ENCODE peak calls at places on chromosomes 6 and 20, in ten cellular contexts. B is AG04450, R is nephron progenitor cell, S is lower leg skin, X is SK-N-SH, E is cardiac fibroblast, Q is MM.1S, J is astrocyte of the spinal cord, C is brain microvascular endothelial cell, K is upper lobe of left lung. Z is an unnamed sample.

GRCh38 chr6:149964243-149965190 is 774 bp downstream of the ULBP1 start:
- DNase-seq in Q (no peak), S (no peak), C (peak), K (no peak), J (peak), X (peak), B (no peak), R (peak), E (no peak), Z (no peak)

GRCh38 chr6:26328265-26328844 is 36.6 kb upstream of the BTN3A2 start:
- DNase-seq in E (peak), B (no peak), X (no peak), C (no peak), R (no peak), K (no peak), Q (no peak), S (no peak), J (peak), Z (no peak)

GRCh38 chr6:143755301-143755744 is 77.6 kb downstream of the PHACTR2 start:
- DNase-seq in S (no peak), K (no peak), C (peak), R (no peak), J (peak), Q (no peak), B (no peak), E (peak), X (peak), Z (no peak)

GRCh38 chr6:123715243-123715863 is 78.6 kb upstream of the TRDN start:
- DNase-seq in K (no peak), J (peak), R (peak), S (no peak), X (peak), B (no peak), E (peak), C (no peak), Q (peak), Z (peak)

GRCh38 chr20:19212524-19213502 is at the start of gene SLC24A3:
- DNase-seq in B (no peak), Q (peak), X (peak), C (no peak), J (peak), R (peak), E (peak), K (peak), S (peak), Z (peak)

GRCh38 chr20:39983655-39984054 is 705.4 kb downstream of the MAFB start:
- DNase-seq in K (no peak), C (no peak), S (no peak), J (no peak), E (no peak), R (no peak), B (no peak), Q (no peak), X (no peak), Z (no peak)

GRCh38 chr6:73580247-73581149 is 59.7 kb upstream of the EEF1A1 start:
- DNase-seq in R (peak), K (peak), B (peak), J (peak), E (peak), Q (peak), X (peak), S (peak), C (peak), Z (peak)

GRCh38 chr6:20866940-20867630 is 332.8 kb downstream of the CDKAL1 start:
- DNase-seq in C (no peak), E (peak), J (peak), S (no peak), K (no peak), X (no peak), R (no peak), B (no peak), Q (no peak), Z (no peak)

GRCh38 chr20:40551125-40551530 is 137.9 kb downstream of the MAFB start:
- DNase-seq in K (peak), E (no peak), R (no peak), S (no peak), Q (no peak), C (no peak), J (no peak), X (no peak), B (no peak), Z (no peak)

GRCh38 chr6:75481936-75482593 is 11.5 kb downstream of the FILIP1 start:
- DNase-seq in J (peak), E (peak), R (no peak), K (no peak), B (peak), X (no peak), C (peak), Q (no peak), S (peak), Z (no peak)

GRCh38 chr6:27553123-27553904 is 80.4 kb upstream of the ZNF184 start:
- DNase-seq in K (no peak), E (peak), R (peak), B (no peak), S (no peak), C (peak), J (peak), X (no peak), Q (peak), Z (peak)

GRCh38 chr6:133428299-133428698 is 187.1 kb downstream of the EYA4 start:
- DNase-seq in E (peak), Q (no peak), J (no peak), B (no peak), S (no peak), R (no peak), X (no peak), C (peak), K (no peak), Z (no peak)

GRCh38 chr6:92810913-92811312 is 608.4 kb downstream of the EPHA7 start:
- DNase-seq in C (peak), E (peak), K (no peak), Q (peak), J (peak), S (no peak), R (peak), X (peak), B (peak), Z (peak)

GRCh38 chr6:96542702-96543101 is 20.2 kb upstream of the FHL5 start:
- DNase-seq in Q (no peak), J (no peak), K (no peak), C (no peak), B (no peak), E (peak), R (no peak), X (no peak), S (no peak), Z (no peak)

GRCh38 chr20:40961686-40962640 is 66.7 kb upstream of the TOP1 start:
- DNase-seq in S (peak), R (no peak), C (no peak), K (no peak), B (no peak), E (peak), J (peak), Q (no peak), X (no peak), Z (no peak)

GRCh38 chr6:3748208-3748701 is 3.3 kb downstream of the PXDC1 start:
- DNase-seq in R (peak), E (peak), S (peak), Q (peak), J (peak), X (peak), B (no peak), K (peak), C (peak), Z (peak)

GRCh38 chr6:3749991-3750323 is 1.6 kb downstream of the PXDC1 start:
- DNase-seq in Q (no peak), E (peak), K (no peak), C (peak), R (no peak), J (peak), B (no peak), S (peak), X (no peak), Z (no peak)

GRCh38 chr6:3749390-3749978 is 2.0 kb downstream of the PXDC1 start:
- DNase-seq in C (no peak), Q (no peak), S (peak), J (peak), X (no peak), E (no peak), R (no peak), K (peak), B (no peak), Z (no peak)

GRCh38 chr6:3750324-3751018 is 1.0 kb downstream of the PXDC1 start:
- DNase-seq in R (peak), E (peak), C (peak), Q (no peak), S (peak), B (no peak), J (peak), X (peak), K (peak), Z (no peak)

GRCh38 chr6:3748726-3749389 is 2.7 kb downstream of the PXDC1 start:
- DNase-seq in K (no peak), S (no peak), R (no peak), Q (no peak), X (no peak), E (no peak), C (no peak), B (no peak), J (no peak), Z (no peak)
- TF ChIP-seq CTCF in K (no peak), S (no peak), R (no peak), Q (no peak), X (no peak), E (no peak), C (no peak), B (no peak), J (no peak), Z (no peak)

GRCh38 chr20:7708782-7709181 is 231.5 kb downstream of the HAO1 start:
- DNase-seq in J (no peak), K (no peak), E (no peak), R (no peak), X (no peak), Q (no peak), S (no peak), B (no peak), C (no peak), Z (no peak)
- TF ChIP-seq CTCF in J (no peak), K (no peak), E (no peak), R (no peak), X (no peak), Q (no peak), S (no peak), B (no peak), C (no peak), Z (no peak)

GRCh38 chr6:5950448-5950847 is 56.3 kb downstream of the NRN1 start:
- DNase-seq in R (peak), C (peak), X (peak), Q (no peak), K (no peak), S (no peak), B (no peak), J (peak), E (no peak), Z (no peak)
- TF ChIP-seq CTCF in R (peak), C (peak), X (peak), Q (peak), K (peak), S (no peak), B (no peak), J (peak), E (no peak), Z (peak)

DNA sequence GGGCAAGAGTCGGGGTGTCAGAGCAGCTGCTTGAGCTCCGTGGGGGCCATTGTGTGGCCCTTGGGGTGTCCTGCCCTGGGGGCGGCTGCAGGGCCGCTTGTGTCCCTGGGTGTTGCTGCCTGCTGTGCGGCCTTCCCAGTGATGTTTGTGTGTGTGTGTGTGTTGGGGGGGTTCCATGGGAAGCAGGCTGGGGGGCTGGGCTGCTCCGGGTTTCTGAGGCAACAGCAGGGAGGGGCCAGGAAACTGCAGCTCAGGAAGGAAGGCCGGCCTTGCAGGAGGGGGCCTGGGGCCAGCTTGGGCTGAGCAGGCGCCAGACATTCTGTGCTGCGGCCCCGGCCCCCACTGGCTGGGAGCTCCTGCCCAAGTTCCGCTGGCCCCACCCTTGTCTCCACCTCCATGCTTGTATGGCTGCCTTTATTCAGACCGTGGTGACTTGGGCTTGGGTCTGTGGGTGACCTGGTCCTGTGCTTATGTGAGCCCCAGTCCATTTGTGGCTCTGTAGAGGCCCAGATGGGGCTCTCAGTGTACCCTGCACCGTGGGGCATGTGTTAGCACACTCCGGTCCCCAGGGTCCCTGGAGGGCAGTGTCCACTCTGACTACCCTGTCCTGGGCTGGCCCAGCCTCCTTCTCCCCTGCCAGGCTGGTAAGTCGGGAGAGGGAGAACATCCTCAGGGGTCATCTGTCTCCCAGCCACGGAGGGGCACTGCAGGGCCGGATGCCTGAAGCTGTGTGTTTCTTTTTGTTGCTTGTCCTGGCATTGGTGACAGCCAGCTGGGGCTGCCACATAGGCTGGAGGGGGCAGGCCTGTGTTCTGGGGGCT is 4.6 kb upstream of the SOX18 start:
- DNase-seq in X (peak), B (no peak), R (peak), C (no peak), E (peak), K (peak), J (peak), S (no peak), Q (no peak), Z (no peak)
- TF ChIP-seq CTCF in X (peak), B (peak), R (no peak), C (peak), E (peak), K (peak), J (peak), S (no peak), Q (peak), Z (no peak)

DNA sequence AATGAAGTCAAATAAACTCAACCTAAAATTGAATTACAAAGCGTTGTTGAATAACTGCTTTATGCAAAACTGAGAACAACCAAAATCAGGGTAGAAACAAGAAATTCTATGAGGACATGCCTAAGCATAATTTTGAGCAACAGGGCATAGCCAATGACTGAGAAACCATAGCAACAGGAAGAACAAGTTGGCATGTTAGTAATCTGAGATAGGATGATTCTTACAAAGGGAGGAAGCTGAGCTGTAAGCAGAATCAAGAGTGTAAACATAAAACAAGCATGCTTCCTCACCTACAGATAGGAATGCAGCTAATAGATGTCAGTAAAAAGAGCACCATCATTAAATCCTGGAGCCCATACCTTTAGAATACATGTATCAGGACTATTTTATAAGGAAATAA is 85.8 kb upstream of the KHDRBS2 start:
- DNase-seq in X (no peak), R (no peak), J (no peak), Q (no peak), C (no peak), S (no peak), B (no peak), E (no peak), K (no peak), Z (no peak)
- TF ChIP-seq CTCF in X (no peak), R (no peak), J (no peak), Q (no peak), C (no peak), S (no peak), B (no peak), E (no peak), K (no peak), Z (no peak)

DNA sequence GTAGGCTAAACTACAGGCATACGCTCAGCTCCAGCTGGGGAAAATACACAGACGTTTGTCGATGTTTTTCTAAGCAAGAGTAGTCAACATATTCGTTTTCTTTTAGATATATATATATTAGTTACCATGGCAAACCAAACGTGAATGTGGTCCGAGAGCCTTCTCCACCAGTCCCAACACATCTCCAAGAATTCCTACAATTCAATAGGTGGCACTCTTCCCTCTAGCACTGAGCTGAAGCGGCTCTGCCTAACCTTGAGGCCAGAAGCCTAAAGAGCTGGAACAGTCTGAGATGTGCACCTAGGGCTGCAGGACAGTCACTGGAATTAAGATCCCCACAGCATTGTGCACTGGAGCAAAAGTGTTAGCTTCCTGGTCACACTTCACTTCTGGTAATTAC is 70.3 kb upstream of the BEND3 start:
- DNase-seq in R (peak), X (peak), S (no peak), C (peak), E (peak), J (peak), B (no peak), K (peak), Q (no peak), Z (peak)
- TF ChIP-seq CTCF in R (peak), X (peak), S (no peak), C (peak), E (no peak), J (peak), B (peak), K (peak), Q (no peak), Z (no peak)

GRCh38 chr6:49454787-49455709 is 8.0 kb downstream of the MMUT start:
- DNase-seq in B (no peak), Q (peak), C (no peak), K (no peak), R (no peak), E (no peak), J (no peak), S (no peak), X (no peak), Z (no peak)

GRCh38 chr6:49457771-49458170 is 5.3 kb downstream of the MMUT start:
- DNase-seq in B (no peak), X (no peak), K (no peak), J (peak), Q (no peak), R (no peak), E (no peak), C (peak), S (no peak), Z (no peak)

DNA sequence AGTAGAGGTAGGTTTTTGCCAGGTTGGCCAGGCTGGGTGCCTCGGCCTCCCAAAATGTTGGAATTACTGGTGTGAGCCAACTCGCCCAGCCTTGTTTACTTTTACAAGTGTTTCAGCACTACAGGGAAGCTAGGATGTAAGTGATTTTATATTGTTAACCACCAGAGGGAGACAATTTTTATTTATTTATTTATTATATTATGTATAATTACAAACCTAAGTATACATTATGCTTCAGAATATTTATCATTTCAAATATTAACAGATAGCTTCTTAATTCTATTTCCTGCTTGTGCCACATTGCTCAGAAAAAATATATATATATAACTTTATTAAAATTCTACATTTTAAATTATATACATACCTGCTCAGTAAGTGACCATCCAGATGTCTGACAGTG is 9.8 kb downstream of the MMUT start:
- DNase-seq in X (no peak), E (peak), S (no peak), R (no peak), Q (peak), K (no peak), B (no peak), J (peak), C (no peak), Z (no peak)
- TF ChIP-seq CTCF in X (peak), E (peak), S (no peak), R (peak), Q (no peak), K (no peak), B (peak), J (peak), C (peak), Z (peak)

GRCh38 chr6:1426416-1426815 is 37.0 kb downstream of the FOXF2 start:
- DNase-seq in E (no peak), S (no peak), R (no peak), C (no peak), Q (no peak), B (no peak), K (no peak), J (no peak), X (no peak), Z (no peak)

GRCh38 chr6:1423578-1423977 is 34.2 kb downstream of the FOXF2 start:
- DNase-seq in X (no peak), C (no peak), B (no peak), E (no peak), K (no peak), J (no peak), Q (no peak), S (no peak), R (no peak), Z (no peak)

GRCh38 chr6:1420382-1420781 is 31.0 kb downstream of the FOXF2 start:
- DNase-seq in C (no peak), Q (no peak), E (no peak), R (no peak), J (no peak), K (no peak), S (no peak), B (no peak), X (no peak), Z (no peak)

GRCh38 chr6:1422290-1422689 is 32.9 kb downstream of the FOXF2 start:
- DNase-seq in R (no peak), X (no peak), K (no peak), S (no peak), B (no peak), E (no peak), J (no peak), C (no peak), Q (no peak), Z (no peak)

GRCh38 chr6:1424306-1424927 is 35.0 kb downstream of the FOXF2 start:
- DNase-seq in S (no peak), J (peak), K (peak), E (peak), R (peak), X (peak), B (no peak), C (peak), Q (peak), Z (peak)
- TF ChIP-seq CTCF in S (no peak), J (peak), K (peak), E (peak), R (peak), X (peak), B (peak), C (peak), Q (peak), Z (peak)